ENCODE peak calls at places on chromosomes 1 and 21, in five cellular contexts. B, F, D, J and S are unnamed samples.

GRCh38 chr1:150562384-150563339 is 13.5 kb downstream of the ADAMTSL4 start:
- DNase-seq in F (peak), B (peak), J (peak), D (no peak), S (peak)

GRCh38 chr1:154852845-154853244 is 17.2 kb downstream of the KCNN3 start:
- DNase-seq in J (no peak), B (no peak), F (no peak), D (no peak), S (no peak)

GRCh38 chr1:222310830-222311229 is 237.1 kb downstream of the HHIPL2 start:
- DNase-seq in B (no peak), F (peak), J (no peak), D (no peak), S (no peak)

GRCh38 chr1:231376875-231377549 is 38.9 kb downstream of the SPRTN start:
- DNase-seq in D (no peak), J (no peak), F (no peak), B (no peak), S (peak)

GRCh38 chr1:183197762-183198161 is 11.7 kb downstream of the LAMC2 start:
- DNase-seq in F (no peak), D (no peak), J (no peak), B (no peak), S (no peak)

GRCh38 chr1:242017580-242018233 is 18.8 kb upstream of the MAP1LC3C start:
- DNase-seq in D (peak), J (peak), F (peak), B (peak), S (peak)

GRCh38 chr1:20361805-20362381 is 71.2 kb downstream of the VWA5B1 start:
- DNase-seq in D (peak), F (no peak), J (peak), B (peak), S (peak)

GRCh38 chr21:17784604-17785402 is 34.4 kb downstream of the C21orf91 start:
- DNase-seq in F (peak), B (peak), J (no peak), D (no peak), S (peak)

GRCh38 chr1:192936313-192937018 is 122.7 kb downstream of the UCHL5 start:
- DNase-seq in B (no peak), F (no peak), D (no peak), J (no peak), S (no peak)

GRCh38 chr1:199580280-199580679 is 447.2 kb upstream of the NR5A2 start:
- DNase-seq in D (no peak), F (no peak), B (no peak), J (no peak), S (no peak)

GRCh38 chr1:53112271-53112774 is 30.1 kb downstream of the SLC1A7 start:
- DNase-seq in D (no peak), F (no peak), B (no peak), J (no peak), S (peak)

GRCh38 chr1:238961790-238962189 is 424.6 kb upstream of the CHRM3 start:
- DNase-seq in D (no peak), J (no peak), B (no peak), F (no peak), S (peak)

GRCh38 chr21:25385912-25386474 is 221.3 kb downstream of the MRPL39 start:
- DNase-seq in J (peak), D (peak), B (peak), F (peak), S (peak)

GRCh38 chr1:19351858-19352257 is 39.7 kb downstream of the SLC66A1 start:
- DNase-seq in F (no peak), B (no peak), J (no peak), D (no peak), S (no peak)

GRCh38 chr1:246078126-246078887 is 428.8 kb downstream of the SMYD3 start:
- DNase-seq in D (no peak), F (no peak), B (no peak), J (no peak), S (peak)

GRCh38 chr1:3219005-3219724 is 150.2 kb downstream of the PRDM16 start:
- DNase-seq in D (peak), B (no peak), J (no peak), F (no peak), S (peak)

GRCh38 chr1:59477286-59477685 is 180.4 kb downstream of the FGGY start:
- DNase-seq in F (no peak), J (no peak), D (no peak), B (no peak), S (peak)

GRCh38 chr1:226903819-226904710 is 33.6 kb downstream of the PSEN2 start:
- DNase-seq in F (no peak), J (no peak), B (no peak), D (no peak), S (no peak)

GRCh38 chr1:175186371-175187160 is 6.0 kb downstream of the KIAA0040 start:
- DNase-seq in J (no peak), D (no peak), B (no peak), F (no peak), S (no peak)

GRCh38 chr1:33470495-33471012 is 1.9 kb upstream of the ZSCAN20 start:
- DNase-seq in J (peak), B (peak), F (peak), D (peak), S (peak)
- TF ChIP-seq CTCF in J (peak), B (peak), F (peak), D (peak), S (peak)

DNA sequence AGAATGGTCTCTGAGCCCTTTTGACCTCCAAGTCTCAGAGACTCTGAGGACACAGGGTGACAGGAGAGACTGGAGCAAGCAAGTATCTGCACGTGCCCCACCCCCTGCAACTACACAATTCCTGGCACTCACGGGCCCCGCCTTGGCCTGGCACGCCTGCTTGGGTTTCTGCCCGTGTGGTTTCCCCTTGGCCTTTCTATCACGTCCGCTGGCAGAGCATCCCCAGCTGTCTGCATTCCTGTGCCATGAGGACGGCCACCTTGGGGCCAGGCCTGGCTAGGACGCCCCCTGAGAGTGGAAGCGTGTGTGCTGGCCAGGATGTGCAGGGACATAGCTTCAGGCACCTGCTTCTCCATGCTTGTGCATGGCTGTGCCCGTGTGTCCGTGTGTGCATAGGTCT is 14.3 kb upstream of the EDN2 start:
- DNase-seq in D (no peak), J (peak), B (no peak), F (no peak), S (peak)
- TF ChIP-seq EZH2phosphoT487 in D (no peak), J (no peak), B (no peak), F (no peak), S (no peak)

DNA sequence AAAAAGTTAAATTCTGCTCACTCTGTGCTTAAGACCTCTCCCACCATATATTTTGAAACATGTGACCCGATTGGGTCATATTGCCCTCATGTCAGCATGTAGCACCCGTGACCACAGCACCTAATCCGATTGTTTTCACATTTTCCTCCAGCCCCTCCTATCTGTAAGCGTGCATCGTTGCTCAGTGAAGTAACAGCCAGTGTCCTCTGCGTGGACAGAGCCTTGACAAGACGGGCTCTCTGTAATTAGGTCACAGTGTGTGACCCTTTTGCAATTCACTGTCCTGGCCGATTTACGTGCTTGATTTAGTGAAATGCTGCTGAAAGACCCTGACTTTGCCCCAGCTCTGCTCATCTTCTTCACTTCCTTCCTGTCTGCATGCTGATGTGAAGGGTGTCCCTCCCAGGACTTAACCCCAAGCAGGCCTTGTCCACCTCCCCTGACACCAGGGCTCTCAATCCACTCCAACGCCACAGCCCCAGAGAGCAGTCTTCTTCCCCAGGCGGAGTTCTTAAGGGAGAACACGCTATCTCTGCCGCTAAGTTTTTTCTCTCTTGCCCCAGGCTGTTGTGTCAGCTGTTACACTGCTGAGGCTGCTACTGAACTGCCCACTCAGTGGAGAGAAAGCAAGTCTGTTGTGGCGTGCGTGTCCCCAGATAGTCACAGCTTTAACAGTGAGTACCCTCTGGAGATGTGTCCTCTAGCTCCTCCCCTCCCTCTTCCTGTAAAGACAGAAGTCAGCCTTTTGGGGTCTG is 19.4 kb downstream of the URB2 start:
- DNase-seq in D (no peak), F (no peak), B (no peak), J (no peak), S (no peak)
- TF ChIP-seq CTCF in D (no peak), F (no peak), B (no peak), J (no peak), S (no peak)

GRCh38 chr1:11652203-11652780 is 1.9 kb downstream of the FBXO2 start:
- DNase-seq in J (no peak), B (no peak), D (no peak), F (no peak), S (no peak)

GRCh38 chr1:11653616-11654570 is at the start of gene FBXO2:
- DNase-seq in F (no peak), J (peak), D (peak), B (no peak), S (no peak)

GRCh38 chr1:11655263-11656079 is 794 bp downstream of the FBXO44 start:
- DNase-seq in B (no peak), J (peak), F (no peak), D (no peak), S (no peak)

GRCh38 chr1:11653101-11653601 is 1.1 kb downstream of the FBXO2 start:
- DNase-seq in D (no peak), B (no peak), J (peak), F (no peak), S (peak)

DNA sequence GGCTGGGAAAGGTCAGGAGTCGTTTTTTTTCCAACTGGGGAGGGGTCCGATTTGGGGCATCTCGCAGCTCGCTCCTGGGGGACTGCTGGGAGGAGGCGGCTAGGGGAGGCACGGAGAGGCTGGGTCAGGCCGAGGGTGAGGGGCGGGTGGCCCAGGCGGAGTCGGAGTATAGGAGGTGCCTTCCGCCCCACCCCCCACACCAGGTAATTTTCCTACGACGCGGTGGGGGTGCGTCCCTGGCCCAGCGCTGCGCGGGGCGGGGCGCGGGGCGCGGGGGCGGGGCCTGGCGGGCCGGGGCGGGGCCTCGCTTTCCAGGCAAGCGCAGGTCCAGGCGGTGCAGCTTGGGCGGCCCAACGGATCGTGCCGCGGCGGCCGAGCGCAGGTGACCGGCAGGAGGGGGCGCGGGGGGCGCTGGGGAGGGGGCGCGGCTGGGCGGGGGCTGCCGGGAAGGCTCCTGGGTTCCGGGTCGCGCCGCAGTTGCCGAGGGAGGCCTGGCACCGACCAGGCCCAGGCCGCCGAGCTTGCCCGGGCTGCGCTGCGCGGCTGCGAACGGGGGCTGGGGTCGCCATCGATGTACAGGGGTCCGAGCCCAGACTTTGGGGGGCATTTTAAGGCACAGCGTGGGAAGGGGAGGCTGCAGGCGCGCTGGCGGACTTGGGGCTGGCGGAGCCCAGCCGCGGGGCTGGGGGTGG is at the start of gene FBXO44:
- DNase-seq in B (peak), J (peak), D (peak), F (peak), S (peak)
- TF ChIP-seq EZH2phosphoT487 in B (no peak), J (no peak), D (no peak), F (no peak), S (no peak)

DNA sequence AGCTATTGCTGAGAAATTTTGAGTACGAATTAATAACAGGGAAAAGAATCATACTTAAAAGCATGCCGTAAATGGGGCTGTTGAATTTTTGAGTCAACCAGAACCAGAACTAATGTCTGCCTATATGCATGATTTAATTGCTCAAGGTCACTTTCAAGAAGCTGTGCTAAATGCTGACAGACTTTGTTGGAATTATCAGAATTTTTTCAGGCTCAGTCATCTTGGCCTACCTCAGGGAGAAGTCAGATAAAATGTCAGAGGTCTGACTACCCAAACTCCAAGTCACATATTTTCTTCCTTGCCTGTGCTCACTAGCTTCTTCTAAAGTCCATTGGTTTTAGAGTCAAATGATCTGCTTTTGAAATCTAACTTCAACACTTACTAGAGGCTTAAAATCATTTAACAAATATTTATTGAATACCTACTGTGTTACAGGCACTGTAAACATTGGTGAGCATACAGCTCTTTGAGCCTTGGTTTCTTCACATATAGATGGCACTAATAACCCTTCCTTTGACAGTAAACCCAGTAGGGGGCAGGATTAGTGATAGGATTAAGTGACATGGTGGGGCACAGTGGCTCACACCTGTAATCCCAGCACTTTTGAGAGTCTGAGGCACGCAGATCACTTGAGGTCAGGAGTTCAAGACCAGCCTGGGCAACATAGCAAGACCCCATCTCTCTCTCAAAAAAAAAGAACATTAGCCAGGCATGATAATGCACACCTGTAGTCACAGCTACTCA is 121.2 kb upstream of the SLC44A3 start:
- DNase-seq in J (no peak), F (no peak), D (no peak), B (no peak), S (peak)
- TF ChIP-seq CTCF in J (no peak), F (no peak), D (no peak), B (no peak), S (peak)

DNA sequence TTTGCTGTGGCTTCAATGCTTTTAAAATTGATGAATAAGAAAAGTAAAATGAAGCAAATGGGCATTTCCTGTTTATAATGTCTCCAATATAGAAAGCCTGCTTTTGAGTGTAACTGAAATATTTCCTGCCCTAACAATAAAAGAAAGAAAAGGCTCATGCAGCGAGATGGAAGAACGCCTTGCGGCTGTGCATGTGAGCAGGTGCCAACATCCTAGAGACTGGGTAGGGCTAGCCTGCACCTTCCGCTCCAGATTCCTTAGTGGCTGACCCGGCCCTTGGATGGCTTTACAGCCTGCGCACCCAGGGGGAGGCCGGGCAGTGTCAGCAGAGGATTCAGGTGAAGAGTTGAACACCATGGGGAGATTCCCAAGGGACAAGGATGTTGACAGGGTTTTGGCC is 21.8 kb downstream of the CNIH3 start:
- DNase-seq in F (no peak), J (no peak), B (no peak), D (no peak), S (no peak)
- TF ChIP-seq EZH2phosphoT487 in F (no peak), J (no peak), B (no peak), D (no peak), S (no peak)

GRCh38 chr1:48817505-48818114 is 40.9 kb upstream of the BEND5 start:
- DNase-seq in D (peak), B (peak), F (peak), J (peak), S (peak)
- TF ChIP-seq CTCF in D (peak), B (peak), F (peak), J (peak), S (peak)

DNA sequence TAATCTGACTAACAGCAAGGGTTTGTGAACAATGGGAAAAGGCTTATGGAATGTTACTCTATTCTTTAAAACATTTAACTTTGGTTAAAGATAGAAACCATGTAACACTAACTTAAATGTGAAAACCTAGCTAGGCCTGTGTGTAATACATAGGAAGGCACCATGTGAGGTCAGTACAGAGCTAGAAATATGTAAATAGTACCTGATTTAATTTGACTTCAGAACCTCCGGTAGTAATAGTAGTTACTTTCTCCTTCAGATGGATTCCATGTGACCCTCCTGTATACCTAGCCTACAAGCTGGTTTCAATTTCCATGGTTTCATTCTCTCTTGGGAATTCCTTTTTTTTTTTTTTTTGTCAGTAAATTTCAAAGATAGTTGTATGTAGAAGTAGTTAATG is 1.3 kb downstream of the MTF2 start:
- DNase-seq in F (peak), J (peak), B (peak), D (peak), S (peak)
- TF ChIP-seq EZH2phosphoT487 in F (no peak), J (no peak), B (no peak), D (no peak), S (no peak)

DNA sequence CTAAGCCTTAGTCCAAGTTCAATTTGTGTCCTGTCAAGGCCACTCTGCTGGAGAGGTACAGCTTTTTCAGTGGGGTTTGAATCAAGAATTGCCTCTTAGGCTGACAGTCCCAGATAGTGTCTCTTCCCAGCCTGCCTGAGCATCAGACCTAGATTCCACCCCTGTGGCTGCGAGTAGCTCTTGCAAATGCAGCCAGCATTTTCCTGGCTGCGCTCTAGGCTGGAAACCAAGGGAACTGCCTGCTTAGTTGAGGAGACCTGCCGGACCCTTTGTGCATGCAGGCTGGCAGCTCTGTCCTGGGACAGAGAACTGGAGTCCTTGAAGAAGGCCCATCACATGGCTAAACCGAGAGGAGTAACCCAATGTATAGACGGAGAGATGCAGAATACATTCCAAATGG is 293.7 kb downstream of the PCP4 start:
- DNase-seq in J (no peak), F (no peak), D (no peak), B (no peak), S (no peak)
- TF ChIP-seq CTCF in J (no peak), F (no peak), D (no peak), B (no peak), S (no peak)

GRCh38 chr1:152752225-152752624 is 5.6 kb upstream of the KPRP start:
- DNase-seq in B (no peak), F (no peak), D (no peak), J (no peak), S (peak)
- TF ChIP-seq EZH2phosphoT487 in B (no peak), F (no peak), D (no peak), J (no peak), S (no peak)